ENCODE peak calls at places on chromosomes 12 and 14, in ten cellular contexts. One of them, this sample, is unnamed.

GRCh38 chr12:20404576-20405346 is 36.4 kb downstream of the PDE3A start:
- DNase-seq in iPS-NIHi11: no peak
- DNase-seq in GM19239: no peak
- DNase-seq in GM03348: no peak
- DNase-seq in effector CD4-positive, alpha-beta T cell: no peak
- DNase-seq in activated CD4-positive, alpha-beta T cell treated with anti-CD3 and anti-CD28 coated beads, Interleukin-2, amount 50 U/mL, for 24 hours: no peak
- DNase-seq in neural crest cell: no peak
- DNase-seq in left ventricle myocardium inferior: peak
- DNase-seq in PC-3: no peak
- DNase-seq in stromal cell of bone marrow: no peak
- DNase-seq in this sample: no peak

GRCh38 chr12:129696952-129697351 is 206.9 kb downstream of the TMEM132D start:
- DNase-seq in effector CD4-positive, alpha-beta T cell: no peak
- DNase-seq in activated CD4-positive, alpha-beta T cell treated with anti-CD3 and anti-CD28 coated beads, Interleukin-2, amount 50 U/mL, for 24 hours: no peak
- DNase-seq in PC-3: no peak
- DNase-seq in neural crest cell: no peak
- DNase-seq in GM19239: no peak
- DNase-seq in iPS-NIHi11: no peak
- DNase-seq in stromal cell of bone marrow: no peak
- DNase-seq in left ventricle myocardium inferior: no peak
- DNase-seq in GM03348: no peak
- DNase-seq in this sample: no peak

GRCh38 chr12:113957627-113958026 is 8.5 kb downstream of the RBM19 start:
- DNase-seq in left ventricle myocardium inferior: no peak
- DNase-seq in activated CD4-positive, alpha-beta T cell treated with anti-CD3 and anti-CD28 coated beads, Interleukin-2, amount 50 U/mL, for 24 hours: no peak
- DNase-seq in stromal cell of bone marrow: no peak
- DNase-seq in GM03348: no peak
- DNase-seq in GM19239: no peak
- DNase-seq in PC-3: no peak
- DNase-seq in iPS-NIHi11: no peak
- DNase-seq in neural crest cell: no peak
- DNase-seq in effector CD4-positive, alpha-beta T cell: no peak
- DNase-seq in this sample: no peak

GRCh38 chr12:11171953-11172675 is 1.1 kb downstream of the SMIM10L1 start:
- DNase-seq in stromal cell of bone marrow: no peak
- DNase-seq in effector CD4-positive, alpha-beta T cell: no peak
- DNase-seq in iPS-NIHi11: no peak
- DNase-seq in left ventricle myocardium inferior: no peak
- DNase-seq in neural crest cell: no peak
- DNase-seq in activated CD4-positive, alpha-beta T cell treated with anti-CD3 and anti-CD28 coated beads, Interleukin-2, amount 50 U/mL, for 24 hours: no peak
- DNase-seq in GM19239: no peak
- DNase-seq in GM03348: peak
- DNase-seq in PC-3: no peak
- DNase-seq in this sample: peak

GRCh38 chr12:75670175-75670574 is 158.8 kb upstream of the KRR1 start:
- DNase-seq in GM03348: no peak
- DNase-seq in PC-3: no peak
- DNase-seq in iPS-NIHi11: no peak
- DNase-seq in stromal cell of bone marrow: no peak
- DNase-seq in GM19239: no peak
- DNase-seq in effector CD4-positive, alpha-beta T cell: no peak
- DNase-seq in left ventricle myocardium inferior: no peak
- DNase-seq in activated CD4-positive, alpha-beta T cell treated with anti-CD3 and anti-CD28 coated beads, Interleukin-2, amount 50 U/mL, for 24 hours: no peak
- DNase-seq in neural crest cell: no peak
- DNase-seq in this sample: no peak

GRCh38 chr12:20629414-20630156 is 65.5 kb upstream of the SLCO1C1 start:
- DNase-seq in effector CD4-positive, alpha-beta T cell: no peak
- DNase-seq in neural crest cell: no peak
- DNase-seq in activated CD4-positive, alpha-beta T cell treated with anti-CD3 and anti-CD28 coated beads, Interleukin-2, amount 50 U/mL, for 24 hours: no peak
- DNase-seq in left ventricle myocardium inferior: peak
- DNase-seq in GM03348: no peak
- DNase-seq in GM19239: no peak
- DNase-seq in iPS-NIHi11: peak
- DNase-seq in PC-3: peak
- DNase-seq in stromal cell of bone marrow: peak
- DNase-seq in this sample: no peak

GRCh38 chr14:73494593-73494992 is 3.9 kb downstream of the RIOX1 start:
- DNase-seq in activated CD4-positive, alpha-beta T cell treated with anti-CD3 and anti-CD28 coated beads, Interleukin-2, amount 50 U/mL, for 24 hours: no peak
- DNase-seq in effector CD4-positive, alpha-beta T cell: no peak
- DNase-seq in GM19239: no peak
- DNase-seq in stromal cell of bone marrow: no peak
- DNase-seq in neural crest cell: no peak
- DNase-seq in left ventricle myocardium inferior: no peak
- DNase-seq in iPS-NIHi11: no peak
- DNase-seq in GM03348: no peak
- DNase-seq in PC-3: no peak
- DNase-seq in this sample: no peak

GRCh38 chr12:104520242-104520900 is 63.6 kb downstream of the CHST11 start:
- DNase-seq in neural crest cell: no peak
- DNase-seq in GM03348: no peak
- DNase-seq in effector CD4-positive, alpha-beta T cell: no peak
- DNase-seq in stromal cell of bone marrow: no peak
- DNase-seq in GM19239: no peak
- DNase-seq in PC-3: no peak
- DNase-seq in activated CD4-positive, alpha-beta T cell treated with anti-CD3 and anti-CD28 coated beads, Interleukin-2, amount 50 U/mL, for 24 hours: no peak
- DNase-seq in left ventricle myocardium inferior: no peak
- DNase-seq in iPS-NIHi11: no peak
- DNase-seq in this sample: no peak

GRCh38 chr12:2431810-2432209 is 363.0 kb upstream of the FKBP4 start:
- DNase-seq in GM19239: no peak
- DNase-seq in PC-3: no peak
- DNase-seq in activated CD4-positive, alpha-beta T cell treated with anti-CD3 and anti-CD28 coated beads, Interleukin-2, amount 50 U/mL, for 24 hours: no peak
- DNase-seq in left ventricle myocardium inferior: no peak
- DNase-seq in stromal cell of bone marrow: peak
- DNase-seq in iPS-NIHi11: no peak
- DNase-seq in neural crest cell: no peak
- DNase-seq in GM03348: peak
- DNase-seq in effector CD4-positive, alpha-beta T cell: no peak
- DNase-seq in this sample: no peak

GRCh38 chr14:20798318-20798717 is 4.3 kb downstream of the RNASE1 start:
- DNase-seq in PC-3: no peak
- DNase-seq in neural crest cell: no peak
- DNase-seq in activated CD4-positive, alpha-beta T cell treated with anti-CD3 and anti-CD28 coated beads, Interleukin-2, amount 50 U/mL, for 24 hours: no peak
- DNase-seq in effector CD4-positive, alpha-beta T cell: no peak
- DNase-seq in GM19239: no peak
- DNase-seq in GM03348: no peak
- DNase-seq in left ventricle myocardium inferior: no peak
- DNase-seq in iPS-NIHi11: no peak
- DNase-seq in stromal cell of bone marrow: no peak
- DNase-seq in this sample: no peak

This sample was measured in SW 1271.